ENCODE peak calls at places on chromosome 12, in five cellular contexts. One of them, this sample, is unnamed.
A peak's percentile ranks its signal among the peaks of the same experiment; 100 is the strongest.

GRCh38 chr12:94289551-94290312 is 141.4 kb downstream of the PLXNC1 start:
- DNase-seq in left lung: no peak
- DNase-seq in mesothelial cell of epicardium: no peak
- DNase-seq in thyroid gland: peak; percentile 75
- DNase-seq in Calu3: no peak
- DNase-seq in this sample: no peak

GRCh38 chr12:57523706-57524614 is 1.3 kb downstream of the MBD6 start:
- DNase-seq in left lung: no peak
- DNase-seq in mesothelial cell of epicardium: no peak
- DNase-seq in thyroid gland: no peak
- DNase-seq in Calu3: no peak
- DNase-seq in this sample: no peak

GRCh38 chr12:57166971-57167371 is 19.6 kb upstream of the LRP1-AS start:
- DNase-seq in left lung: no peak
- DNase-seq in mesothelial cell of epicardium: no peak
- DNase-seq in thyroid gland: no peak
- DNase-seq in Calu3: peak; percentile 28
- DNase-seq in this sample: no peak

GRCh38 chr12:124760548-124760947 is 103.1 kb downstream of the SCARB1 start:
- DNase-seq in left lung: no peak
- DNase-seq in mesothelial cell of epicardium: no peak
- DNase-seq in thyroid gland: no peak
- DNase-seq in Calu3: no peak
- DNase-seq in this sample: no peak

GRCh38 chr12:91926810-91927209 is 218.8 kb downstream of the BTG1 start:
- DNase-seq in left lung: no peak
- DNase-seq in mesothelial cell of epicardium: no peak
- DNase-seq in thyroid gland: no peak
- DNase-seq in Calu3: no peak
- DNase-seq in this sample: no peak

GRCh38 chr12:64123448-64123847 is 98.6 kb downstream of the KICS2 start:
- DNase-seq in left lung: no peak
- DNase-seq in mesothelial cell of epicardium: no peak
- DNase-seq in thyroid gland: no peak
- DNase-seq in Calu3: no peak
- DNase-seq in this sample: no peak

GRCh38 chr12:124774462-124775167 is 89.0 kb downstream of the SCARB1 start:
- DNase-seq in left lung: no peak
- DNase-seq in mesothelial cell of epicardium: no peak
- DNase-seq in thyroid gland: no peak
- DNase-seq in Calu3: no peak
- DNase-seq in this sample: no peak

GRCh38 chr12:94802796-94803195 is 152.4 kb upstream of the TMCC3 start:
- DNase-seq in left lung: no peak
- DNase-seq in mesothelial cell of epicardium: no peak
- DNase-seq in thyroid gland: peak; percentile 52
- DNase-seq in Calu3: no peak
- DNase-seq in this sample: no peak

GRCh38 chr12:65532744-65533143 is 254.3 kb downstream of the MSRB3 start:
- DNase-seq in left lung: no peak
- DNase-seq in mesothelial cell of epicardium: no peak
- DNase-seq in thyroid gland: no peak
- DNase-seq in Calu3: peak; percentile 51
- DNase-seq in this sample: no peak

GRCh38 chr12:57717131-57717530 is 21.4 kb downstream of the AGAP2 start:
- DNase-seq in left lung: no peak
- DNase-seq in mesothelial cell of epicardium: no peak
- DNase-seq in thyroid gland: no peak
- DNase-seq in Calu3: no peak
- DNase-seq in this sample: no peak

GRCh38 chr12:27511031-27511722 is 12.8 kb upstream of the PPFIBP1 start:
- DNase-seq in left lung: no peak
- DNase-seq in mesothelial cell of epicardium: no peak
- DNase-seq in thyroid gland: no peak
- DNase-seq in Calu3: no peak
- DNase-seq in this sample: no peak

GRCh38 chr12:102433304-102433703 is 47.1 kb downstream of the IGF1 start:
- DNase-seq in left lung: no peak
- DNase-seq in mesothelial cell of epicardium: no peak
- DNase-seq in thyroid gland: no peak
- DNase-seq in Calu3: no peak
- DNase-seq in this sample: no peak

GRCh38 chr12:108861878-108862587 is 4.7 kb upstream of the SSH1 start:
- DNase-seq in left lung: no peak
- DNase-seq in mesothelial cell of epicardium: no peak
- DNase-seq in thyroid gland: no peak
- DNase-seq in Calu3: no peak
- DNase-seq in this sample: no peak

GRCh38 chr12:6909421-6910145 is 4.8 kb upstream of the ENO2 start:
- DNase-seq in left lung: no peak
- DNase-seq in mesothelial cell of epicardium: no peak
- DNase-seq in thyroid gland: no peak
- DNase-seq in Calu3: no peak
- DNase-seq in this sample: no peak

GRCh38 chr12:102436867-102437266 is 43.5 kb downstream of the IGF1 start:
- DNase-seq in left lung: peak; percentile 24
- DNase-seq in mesothelial cell of epicardium: no peak
- DNase-seq in thyroid gland: peak; percentile 24
- DNase-seq in Calu3: no peak
- DNase-seq in this sample: no peak

GRCh38 chr12:19369691-19370148 is 69.6 kb upstream of the AEBP2 start:
- DNase-seq in left lung: no peak
- DNase-seq in mesothelial cell of epicardium: no peak
- DNase-seq in thyroid gland: no peak
- DNase-seq in Calu3: no peak
- DNase-seq in this sample: no peak

GRCh38 chr12:83823386-83824045 is 1089.1 kb downstream of the SLC6A15 start:
- DNase-seq in left lung: peak; percentile 34
- DNase-seq in mesothelial cell of epicardium: no peak
- DNase-seq in thyroid gland: no peak
- DNase-seq in Calu3: peak; percentile 66
- DNase-seq in this sample: no peak

GRCh38 chr12:52296572-52297215 is 5.4 kb upstream of the KRT81 start:
- DNase-seq in left lung: no peak
- DNase-seq in mesothelial cell of epicardium: no peak
- DNase-seq in thyroid gland: no peak
- DNase-seq in Calu3: no peak
- DNase-seq in this sample: no peak

GRCh38 chr12:95988506-95989275 is 7.5 kb downstream of the HAL start:
- DNase-seq in left lung: no peak
- DNase-seq in mesothelial cell of epicardium: no peak
- DNase-seq in thyroid gland: no peak
- DNase-seq in Calu3: no peak
- DNase-seq in this sample: no peak
- TF ChIP-seq CTCF in left lung: no peak
- TF ChIP-seq CTCF in mesothelial cell of epicardium: no peak
- TF ChIP-seq CTCF in thyroid gland: no peak
- TF ChIP-seq CTCF in Calu3: no peak
- TF ChIP-seq CTCF in this sample: no peak

DNA sequence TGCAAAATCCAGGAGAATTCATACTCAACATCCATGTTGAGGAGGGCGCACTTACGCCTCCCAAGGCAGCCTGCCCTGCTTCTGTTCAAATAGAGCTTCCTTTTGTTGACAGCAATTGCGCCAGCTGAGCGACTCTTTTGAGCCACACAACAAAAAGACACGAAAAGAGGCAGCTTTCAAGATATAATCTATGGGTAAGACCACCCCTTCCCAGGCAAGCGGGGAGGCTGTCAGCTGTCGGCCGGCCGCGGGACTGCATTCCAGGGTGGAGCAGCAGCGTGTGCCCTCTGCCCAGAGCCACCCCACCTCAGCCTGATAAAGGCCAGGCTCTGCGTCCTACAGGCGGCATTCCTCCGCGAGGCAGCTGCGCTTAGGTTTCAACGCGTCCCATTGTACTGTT is 15.8 kb upstream of the STAB2 start:
- DNase-seq in left lung: peak; percentile 77
- DNase-seq in mesothelial cell of epicardium: no peak
- DNase-seq in thyroid gland: peak; percentile 19
- DNase-seq in Calu3: peak; percentile 56
- DNase-seq in this sample: no peak
- TF ChIP-seq CTCF in left lung: no peak
- TF ChIP-seq CTCF in mesothelial cell of epicardium: no peak
- TF ChIP-seq CTCF in thyroid gland: no peak
- TF ChIP-seq CTCF in Calu3: no peak
- TF ChIP-seq CTCF in this sample: no peak

GRCh38 chr12:12975322-12976077 is 23.5 kb upstream of the GPRC5D start:
- DNase-seq in left lung: no peak
- DNase-seq in mesothelial cell of epicardium: no peak
- DNase-seq in thyroid gland: peak; percentile 30
- DNase-seq in Calu3: peak; percentile 78
- DNase-seq in this sample: no peak
- TF ChIP-seq CTCF in left lung: no peak
- TF ChIP-seq CTCF in mesothelial cell of epicardium: no peak
- TF ChIP-seq CTCF in thyroid gland: no peak
- TF ChIP-seq CTCF in Calu3: peak; percentile 59
- TF ChIP-seq CTCF in this sample: no peak

DNA sequence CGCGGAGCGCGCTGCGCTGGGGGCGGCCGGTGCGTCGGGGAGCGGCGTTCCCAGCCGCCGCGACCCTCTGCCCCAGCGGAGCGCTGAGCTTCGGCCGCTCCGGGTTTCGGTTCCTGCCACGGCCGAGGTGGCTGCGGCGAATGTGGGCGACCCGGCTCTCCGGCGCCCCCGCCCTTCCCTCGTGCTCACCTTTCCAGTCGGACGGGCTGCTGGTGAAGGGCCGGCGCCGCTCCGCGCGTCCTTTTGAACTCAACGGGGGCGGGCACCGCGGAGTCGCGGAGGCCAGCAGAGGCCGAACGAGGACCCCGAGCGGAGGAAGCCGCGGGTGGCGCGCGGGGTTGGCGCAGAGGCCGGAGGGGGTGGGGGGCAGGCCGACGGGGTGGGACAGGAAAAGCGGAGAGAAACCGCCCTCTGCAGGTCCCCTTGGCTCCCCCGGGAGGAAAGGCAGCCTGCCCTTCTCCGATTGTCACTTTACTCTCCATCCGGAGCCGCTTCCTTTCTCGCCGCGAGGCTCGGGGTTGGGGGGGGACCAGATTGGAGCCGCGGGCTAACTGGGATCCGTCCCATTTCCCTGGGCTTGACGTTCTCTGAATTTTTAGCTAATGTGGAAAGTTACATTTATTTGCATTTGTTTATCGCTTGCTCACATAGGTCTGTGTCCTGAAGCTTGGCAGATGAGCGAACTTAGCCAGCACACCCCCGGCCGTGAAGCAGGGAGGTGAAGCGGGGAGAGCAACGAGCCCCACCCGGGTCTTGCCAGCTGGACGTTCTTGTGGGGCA is at the start of gene SMAGP:
- DNase-seq in left lung: peak; percentile 94
- DNase-seq in mesothelial cell of epicardium: peak; percentile 79
- DNase-seq in thyroid gland: peak; percentile 82
- DNase-seq in Calu3: peak; percentile 90
- DNase-seq in this sample: peak; percentile 50
- TF ChIP-seq CTCF in left lung: no peak
- TF ChIP-seq CTCF in mesothelial cell of epicardium: no peak
- TF ChIP-seq CTCF in thyroid gland: no peak
- TF ChIP-seq CTCF in Calu3: no peak
- TF ChIP-seq CTCF in this sample: no peak

GRCh38 chr12:127810026-127810425 is 456.9 kb upstream of the TMEM132C start:
- DNase-seq in left lung: no peak
- DNase-seq in mesothelial cell of epicardium: no peak
- DNase-seq in thyroid gland: no peak
- DNase-seq in Calu3: no peak
- DNase-seq in this sample: no peak
- TF ChIP-seq CTCF in left lung: no peak
- TF ChIP-seq CTCF in mesothelial cell of epicardium: no peak
- TF ChIP-seq CTCF in thyroid gland: no peak
- TF ChIP-seq CTCF in Calu3: no peak
- TF ChIP-seq CTCF in this sample: no peak

GRCh38 chr12:121230538-121230907 is 20.6 kb downstream of the P2RX4 start:
- DNase-seq in left lung: peak; percentile 41
- DNase-seq in mesothelial cell of epicardium: no peak
- DNase-seq in thyroid gland: no peak
- DNase-seq in Calu3: no peak
- DNase-seq in this sample: no peak
- TF ChIP-seq CTCF in left lung: peak; percentile 34
- TF ChIP-seq CTCF in mesothelial cell of epicardium: no peak
- TF ChIP-seq CTCF in thyroid gland: no peak
- TF ChIP-seq CTCF in Calu3: no peak
- TF ChIP-seq CTCF in this sample: peak; percentile 29

GRCh38 chr12:78096909-78097597 is 266.4 kb downstream of the NAV3 start:
- DNase-seq in left lung: no peak
- DNase-seq in mesothelial cell of epicardium: no peak
- DNase-seq in thyroid gland: no peak
- DNase-seq in Calu3: no peak
- DNase-seq in this sample: no peak
- TF ChIP-seq CTCF in left lung: no peak
- TF ChIP-seq CTCF in mesothelial cell of epicardium: no peak
- TF ChIP-seq CTCF in thyroid gland: no peak
- TF ChIP-seq CTCF in Calu3: no peak
- TF ChIP-seq CTCF in this sample: no peak

GRCh38 chr12:88156075-88156654 is 14.1 kb downstream of the TMTC3 start:
- DNase-seq in left lung: no peak
- DNase-seq in mesothelial cell of epicardium: no peak
- DNase-seq in thyroid gland: no peak
- DNase-seq in Calu3: no peak
- DNase-seq in this sample: no peak

GRCh38 chr12:88150063-88150462 is 8.0 kb downstream of the TMTC3 start:
- DNase-seq in left lung: no peak
- DNase-seq in mesothelial cell of epicardium: no peak
- DNase-seq in thyroid gland: peak; percentile 3
- DNase-seq in Calu3: no peak
- DNase-seq in this sample: no peak

GRCh38 chr12:88153959-88154358 is 11.9 kb downstream of the TMTC3 start:
- DNase-seq in left lung: no peak
- DNase-seq in mesothelial cell of epicardium: no peak
- DNase-seq in thyroid gland: no peak
- DNase-seq in Calu3: peak; percentile 16
- DNase-seq in this sample: no peak
- TF ChIP-seq CTCF in left lung: no peak
- TF ChIP-seq CTCF in mesothelial cell of epicardium: peak; percentile 57
- TF ChIP-seq CTCF in thyroid gland: no peak
- TF ChIP-seq CTCF in Calu3: peak; percentile 54
- TF ChIP-seq CTCF in this sample: no peak

GRCh38 chr12:12039897-12040296 is 30.8 kb upstream of the BCL2L14 start:
- DNase-seq in left lung: no peak
- DNase-seq in mesothelial cell of epicardium: no peak
- DNase-seq in thyroid gland: no peak
- DNase-seq in Calu3: no peak
- DNase-seq in this sample: no peak
- TF ChIP-seq CTCF in left lung: no peak
- TF ChIP-seq CTCF in mesothelial cell of epicardium: no peak
- TF ChIP-seq CTCF in thyroid gland: no peak
- TF ChIP-seq CTCF in Calu3: no peak
- TF ChIP-seq CTCF in this sample: no peak

GRCh38 chr12:115922952-115923564 is 354.4 kb downstream of the MED13L start:
- DNase-seq in left lung: no peak
- DNase-seq in mesothelial cell of epicardium: no peak
- DNase-seq in thyroid gland: no peak
- DNase-seq in Calu3: no peak
- DNase-seq in this sample: no peak
- TF ChIP-seq CTCF in left lung: no peak
- TF ChIP-seq CTCF in mesothelial cell of epicardium: no peak
- TF ChIP-seq CTCF in thyroid gland: no peak
- TF ChIP-seq CTCF in Calu3: peak; percentile 44
- TF ChIP-seq CTCF in this sample: no peak